ENCODE peak calls at places on chromosomes 12 and 14, in four cellular contexts. D is hepatocyte, K is left lung, N is neural progenitor cell. L is an unnamed sample.

GRCh38 chr14:96801931-96802330 is 4.7 kb downstream of the VRK1 start:
- DNase-seq in D (no peak), K (no peak), N (no peak), L (no peak)

GRCh38 chr12:48943221-48943620 is 14.1 kb downstream of the ARF3 start:
- DNase-seq in D (no peak), K (no peak), N (no peak), L (no peak)

GRCh38 chr12:6297170-6297569 is 13.3 kb upstream of the PLEKHG6 start:
- DNase-seq in D (no peak), K (no peak), N (no peak), L (no peak)

GRCh38 chr14:99808515-99808914 is 15.3 kb downstream of the EML1 start:
- DNase-seq in D (no peak), K (no peak), N (no peak), L (no peak)

GRCh38 chr14:60092516-60092915 is 793 bp downstream of the PCNX4 start:
- DNase-seq in D (peak; percentile 38), K (no peak), N (peak; percentile 32), L (peak; percentile 45)

GRCh38 chr12:52364901-52365489 is 2.3 kb downstream of the KRT85 start:
- DNase-seq in D (no peak), K (no peak), N (no peak), L (no peak)

GRCh38 chr14:68824517-68825347 is 31.9 kb upstream of the ZFP36L1 start:
- DNase-seq in D (peak; percentile 86), K (peak; percentile 85), N (peak; percentile 90), L (peak; percentile 81)

GRCh38 chr12:109944975-109945374 is 44.9 kb downstream of the TCHP start:
- DNase-seq in D (no peak), K (no peak), N (peak; percentile 89), L (no peak)

GRCh38 chr12:34393086-34393820 is 371.0 kb downstream of the ALG10 start:
- DNase-seq in D (no peak), K (peak; percentile 15), N (no peak), L (no peak)

GRCh38 chr14:40240456-40240855 is 808.2 kb upstream of the FBXO33 start:
- DNase-seq in D (no peak), K (no peak), N (no peak), L (peak; percentile 7)

GRCh38 chr12:115988629-115989563 is 288.6 kb downstream of the MED13L start:
- DNase-seq in D (no peak), K (no peak), N (no peak), L (no peak)

GRCh38 chr14:50452979-50453705 is 56.5 kb upstream of the CDKL1 start:
- DNase-seq in D (peak; percentile 8), K (no peak), N (no peak), L (no peak)

GRCh38 chr14:64723691-64724577 is 19.7 kb downstream of the PLEKHG3 start:
- DNase-seq in D (peak; percentile 77), K (no peak), N (peak; percentile 40), L (no peak)

GRCh38 chr14:93099643-93100042 is 16.1 kb downstream of the ITPK1 start:
- DNase-seq in D (no peak), K (no peak), N (no peak), L (no peak)

GRCh38 chr14:93099187-93099586 is 16.5 kb downstream of the ITPK1 start:
- DNase-seq in D (no peak), K (no peak), N (no peak), L (no peak)

GRCh38 chr14:93100570-93100969 is 15.2 kb downstream of the ITPK1 start:
- DNase-seq in D (no peak), K (no peak), N (no peak), L (peak; percentile 44)

GRCh38 chr14:93102141-93102540 is 13.6 kb downstream of the ITPK1 start:
- DNase-seq in D (no peak), K (no peak), N (no peak), L (no peak)

GRCh38 chr14:93100098-93100497 is 15.6 kb downstream of the ITPK1 start:
- DNase-seq in D (no peak), K (no peak), N (no peak), L (no peak)
- H3K4me1 ChIP-seq in D (peaks cover 18% of the 10 kb centered on the region), K (peaks cover 33% of the 10 kb centered on the region), N (no peaks in the 10 kb centered on the region), L (no peaks in the 10 kb centered on the region)

DNA sequence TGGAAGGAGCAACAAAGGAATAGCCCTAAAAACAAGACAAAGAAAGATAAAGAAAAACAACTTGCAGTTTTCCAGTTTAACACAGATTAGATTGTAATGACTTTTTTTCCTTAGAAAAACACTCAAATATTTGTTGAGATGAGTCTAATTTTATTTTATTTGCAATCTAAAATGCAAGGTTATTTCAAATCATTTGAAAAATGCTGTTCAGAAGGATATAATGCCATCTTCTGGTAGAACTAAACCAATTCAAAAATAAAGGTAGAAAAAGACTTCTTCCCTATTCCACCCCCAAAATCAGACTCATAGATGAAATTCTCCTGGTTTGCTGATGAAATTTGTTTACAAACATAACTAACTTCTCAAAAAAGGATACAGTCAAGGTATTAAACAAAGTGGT is 84.5 kb upstream of the TTC7B start:
- DNase-seq in D (no peak), K (no peak), N (no peak), L (no peak)
- TF ChIP-seq CTCF in D (peak; percentile 21), K (no peak), N (peak; percentile 9), L (peak; percentile 40)

DNA sequence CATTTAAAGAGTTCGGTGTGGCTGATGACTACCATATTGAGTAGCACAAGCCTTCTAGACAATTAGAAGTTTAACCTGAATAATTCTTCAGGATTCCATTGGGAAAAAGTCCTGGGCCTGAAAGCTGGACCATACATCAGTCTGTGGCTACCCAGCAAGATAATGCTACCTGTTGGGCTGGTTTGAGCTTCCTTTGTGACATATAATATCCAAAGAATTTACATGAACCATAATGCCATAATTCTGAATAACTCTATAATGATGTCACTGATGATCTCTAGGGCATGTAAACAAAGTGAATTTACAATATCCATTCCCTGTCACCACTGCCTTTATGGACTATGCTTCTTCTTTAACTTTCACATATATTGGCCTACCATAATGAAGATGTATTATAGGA is 3.8 kb upstream of the YBX3 start:
- DNase-seq in D (no peak), K (no peak), N (no peak), L (no peak)
- H3K27me3 ChIP-seq in D (peaks cover 9% of the 10 kb centered on the region), K (no peaks in the 10 kb centered on the region), N (peaks cover 26% of the 10 kb centered on the region), L (no peaks in the 10 kb centered on the region)

GRCh38 chr12:67764946-67765619 is 116.5 kb downstream of the DYRK2 start:
- DNase-seq in D (no peak), K (no peak), N (no peak), L (no peak)

GRCh38 chr12:67764055-67764454 is 115.5 kb downstream of the DYRK2 start:
- DNase-seq in D (no peak), K (no peak), N (no peak), L (no peak)

GRCh38 chr12:67765969-67766368 is 117.4 kb downstream of the DYRK2 start:
- DNase-seq in D (no peak), K (no peak), N (no peak), L (no peak)

GRCh38 chr12:67760586-67761275 is 112.2 kb downstream of the DYRK2 start:
- DNase-seq in D (no peak), K (no peak), N (no peak), L (no peak)

DNA sequence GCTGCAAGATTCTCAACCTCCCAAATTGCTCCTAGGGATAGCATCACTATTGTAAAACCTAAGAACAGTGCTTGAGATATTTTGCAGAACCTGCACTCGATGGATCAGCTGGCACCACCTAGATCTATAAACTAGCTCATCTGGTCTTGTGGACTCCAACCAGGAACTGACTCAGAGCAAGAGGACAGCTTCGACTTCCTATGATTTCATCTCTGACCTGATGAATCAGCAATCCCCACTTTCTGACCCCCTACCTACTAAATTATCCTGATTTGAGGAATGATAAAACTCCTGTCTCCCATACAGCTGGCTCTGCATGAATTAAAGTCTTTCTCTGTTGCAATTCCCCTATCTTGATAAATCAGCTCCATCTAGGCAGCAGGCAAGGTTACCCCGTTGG is 117.8 kb downstream of the DYRK2 start:
- DNase-seq in D (no peak), K (no peak), N (no peak), L (no peak)
- H3K4me1 ChIP-seq in D (no peaks in the 10 kb centered on the region), K (no peaks in the 10 kb centered on the region), N (peaks cover 7% of the 10 kb centered on the region), L (no peaks in the 10 kb centered on the region)

GRCh38 chr14:104437703-104438102 is 141.9 kb upstream of the C14orf180 start:
- DNase-seq in D (no peak), K (no peak), N (no peak), L (no peak)
- TF ChIP-seq CTCF in D (no peak), K (no peak), N (no peak), L (no peak)

DNA sequence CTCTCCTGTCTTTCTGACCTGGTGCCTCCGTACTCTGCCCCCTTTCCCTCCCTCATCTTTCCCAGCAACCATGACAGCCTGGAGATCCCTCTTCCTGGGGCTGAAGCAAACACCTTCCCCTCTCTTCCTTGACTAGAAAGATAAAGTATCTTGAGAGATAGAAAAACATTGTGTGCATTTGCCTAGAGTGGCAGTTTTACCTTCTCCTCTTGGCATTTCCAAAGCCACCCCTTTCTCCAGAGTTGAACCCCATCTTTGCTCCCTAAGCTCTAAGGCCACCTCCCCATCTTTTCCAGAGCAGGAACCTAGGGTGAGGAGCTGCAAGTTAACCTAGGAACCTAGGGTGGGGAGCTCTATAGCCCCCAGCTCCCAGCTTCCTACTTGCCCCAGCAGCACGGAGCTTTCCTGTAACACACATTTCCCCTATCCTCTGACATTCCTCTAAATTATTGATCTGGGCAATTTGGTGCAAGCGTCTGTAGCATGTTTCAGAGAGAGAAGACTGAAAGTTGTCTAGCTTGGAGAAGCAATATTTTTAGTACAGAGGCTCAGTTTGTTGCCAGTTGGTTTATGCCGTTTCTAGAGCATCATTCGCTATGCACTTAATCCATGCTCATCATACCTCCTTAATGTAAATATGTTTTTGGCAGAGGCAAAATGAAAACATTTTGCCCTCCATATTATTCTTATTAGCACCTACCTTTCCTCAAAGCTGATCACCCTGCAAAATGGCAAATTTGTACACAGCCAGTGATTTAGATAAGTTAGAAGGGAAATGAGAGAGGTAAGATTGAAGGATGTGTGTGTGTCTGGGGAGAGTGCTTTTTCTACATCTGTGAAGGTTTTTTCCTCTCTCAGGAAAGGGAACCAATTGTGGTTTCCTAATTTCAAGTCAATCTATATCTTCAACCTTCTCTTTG is 5.4 kb upstream of the TBX3 start:
- DNase-seq in D (no peak), K (no peak), N (no peak), L (no peak)
- H3K27me3 ChIP-seq in D (peaks cover 4% of the 10 kb centered on the region), K (peaks cover 43% of the 10 kb centered on the region), N (peaks cover 99% of the 10 kb centered on the region), L (peaks cover 63% of the 10 kb centered on the region)

DNA sequence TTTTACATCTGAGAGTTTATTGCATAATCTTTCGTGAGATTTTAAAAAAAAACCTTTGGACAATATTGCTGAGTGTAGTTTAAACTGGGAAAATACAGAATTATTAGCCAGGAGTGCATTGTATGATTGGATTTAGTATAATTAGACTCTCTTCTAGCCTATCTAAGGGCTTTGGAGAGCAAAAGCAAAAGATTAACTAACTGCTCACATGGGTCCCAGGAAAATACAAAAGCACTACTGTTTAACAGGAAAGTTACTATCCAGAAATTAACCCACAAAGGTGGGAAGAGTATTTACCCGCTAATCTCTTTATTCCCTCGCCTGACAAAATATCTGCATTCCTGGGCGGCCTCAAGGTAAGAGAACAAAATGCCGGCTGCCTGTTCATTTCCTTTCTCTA is 309.5 kb downstream of the ATXN7L3B start:
- DNase-seq in D (no peak), K (no peak), N (peak; percentile 3), L (no peak)
- H3K4me1 ChIP-seq in D (no peaks in the 10 kb centered on the region), K (no peaks in the 10 kb centered on the region), N (no peaks in the 10 kb centered on the region), L (no peaks in the 10 kb centered on the region)

L was measured in A673.